ENCODE peak calls at places on chromosomes 13 and 19, in ten cellular contexts. T is small intestine; L is BE2C; P is B cell; V is GOT3; K is mesothelial cell of epicardium; F is activated naive CD4-positive, alpha-beta T cell; Y is hepatocyte; J is dorsolateral prefrontal cortex; S is RCC 7860. D is an unnamed sample.

GRCh38 chr13:38308736-38309135 is 40.9 kb upstream of the UFM1 start:
- DNase-seq in J (no peak), T (no peak), V (no peak), F (no peak), L (no peak), K (no peak), P (no peak), S (peak), Y (peak), D (no peak)

GRCh38 chr19:5774921-5775320 is 9.6 kb downstream of the PRR22 start:
- DNase-seq in V (no peak), L (no peak), S (no peak), K (no peak), F (no peak), J (no peak), T (no peak), P (no peak), Y (no peak), D (no peak)

GRCh38 chr19:7870571-7871279 is 3.5 kb downstream of the PRR36 start:
- DNase-seq in T (peak), P (peak), J (no peak), S (peak), Y (peak), L (peak), K (no peak), V (peak), F (peak), D (no peak)

GRCh38 chr13:44331912-44332840 is 41.4 kb upstream of the SERP2 start:
- DNase-seq in T (no peak), V (no peak), F (no peak), L (peak), Y (peak), S (no peak), J (peak), P (no peak), K (peak), D (peak)

GRCh38 chr19:35757231-35757748 is 461 bp upstream of the HSPB6 start:
- DNase-seq in F (no peak), K (no peak), T (no peak), P (no peak), Y (peak), J (peak), V (peak), L (peak), S (peak), D (no peak)

GRCh38 chr19:38251564-38252051 is 4.6 kb downstream of the PPP1R14A start:
- DNase-seq in F (no peak), S (no peak), V (no peak), T (peak), L (no peak), P (no peak), K (no peak), J (no peak), Y (peak), D (peak)

GRCh38 chr19:6402834-6403608 is 10.1 kb upstream of the GTF2F1 start:
- DNase-seq in P (no peak), Y (peak), K (no peak), V (no peak), F (no peak), T (peak), J (peak), L (no peak), S (no peak), D (peak)

GRCh38 chr19:6354098-6354674 is 7.1 kb upstream of the CLPP start:
- DNase-seq in Y (no peak), V (no peak), K (no peak), S (no peak), T (no peak), L (no peak), F (no peak), J (no peak), P (no peak), D (no peak)

GRCh38 chr13:41554180-41554579 is 96.8 kb downstream of the RGCC start:
- DNase-seq in V (no peak), L (no peak), T (no peak), F (no peak), P (no peak), K (no peak), J (no peak), S (no peak), Y (no peak), D (no peak)

GRCh38 chr13:30169442-30169841 is 137.9 kb downstream of the KATNAL1 start:
- DNase-seq in F (no peak), T (peak), P (no peak), Y (no peak), V (no peak), S (no peak), L (no peak), J (no peak), K (no peak), D (no peak)

GRCh38 chr13:29310806-29311205 is 284.7 kb downstream of the SLC7A1 start:
- DNase-seq in Y (no peak), J (no peak), V (no peak), L (no peak), F (no peak), T (no peak), S (no peak), K (no peak), P (no peak), D (no peak)

GRCh38 chr13:40589285-40590109 is 76.9 kb downstream of the FOXO1 start:
- DNase-seq in L (peak), T (no peak), J (no peak), Y (no peak), P (peak), S (peak), V (no peak), F (no peak), K (no peak), D (no peak)

GRCh38 chr19:35248310-35249145 is at the start of gene LSR:
- DNase-seq in K (peak), P (peak), V (no peak), L (no peak), S (peak), F (peak), T (peak), Y (peak), J (no peak), D (peak)

GRCh38 chr13:100530645-100531044 is 57.9 kb downstream of the GGACT start:
- DNase-seq in V (no peak), S (no peak), J (no peak), K (no peak), T (no peak), P (no peak), Y (no peak), F (no peak), L (no peak), D (no peak)

GRCh38 chr19:10654610-10655456 is 687 bp downstream of the ILF3 start:
- DNase-seq in Y (peak), V (no peak), T (peak), J (no peak), L (peak), P (peak), S (peak), K (peak), F (peak), D (peak)

GRCh38 chr13:59979589-59979988 is 184.1 kb downstream of the DIAPH3 start:
- DNase-seq in P (no peak), Y (no peak), S (no peak), J (no peak), L (no peak), F (no peak), V (no peak), K (no peak), T (no peak), D (no peak)